ENCODE peak calls at places on chromosomes 1 and 21, in five cellular contexts. D, G, H, E and N are unnamed samples.

GRCh38 chr1:10280442-10281350 is 70.3 kb downstream of the KIF1B start:
- DNase-seq in D (no peak), G (no peak), H (no peak), E (no peak), N (no peak)

GRCh38 chr1:45493116-45493697 is 2.2 kb upstream of the TESK2 start:
- DNase-seq in D (no peak), G (peak), H (peak), E (no peak), N (no peak)

GRCh38 chr1:22102746-22103145 is 40.2 kb downstream of the WNT4 start:
- DNase-seq in D (peak), G (no peak), H (no peak), E (no peak), N (no peak)

GRCh38 chr1:25647863-25648262 is 31.3 kb downstream of the MAN1C1 start:
- DNase-seq in D (no peak), G (no peak), H (no peak), E (no peak), N (peak)

GRCh38 chr1:23751050-23751814 is 8.0 kb downstream of the ELOA start:
- DNase-seq in D (no peak), G (no peak), H (no peak), E (no peak), N (no peak)

GRCh38 chr1:36351222-36351977 is 28.0 kb upstream of the EVA1B start:
- DNase-seq in D (peak), G (no peak), H (no peak), E (no peak), N (no peak)

GRCh38 chr1:109281680-109282496 is 1.1 kb downstream of the PSRC1 start:
- DNase-seq in D (no peak), G (no peak), H (no peak), E (no peak), N (no peak)

GRCh38 chr1:61089338-61089737 is 7.0 kb downstream of the NFIA start:
- DNase-seq in D (no peak), G (no peak), H (no peak), E (no peak), N (no peak)

GRCh38 chr21:42524341-42525227 is 10.9 kb downstream of the SLC37A1 start:
- DNase-seq in D (no peak), G (peak), H (peak), E (peak), N (peak)

GRCh38 chr1:233253231-233254038 is 42.1 kb downstream of the PCNX2 start:
- DNase-seq in D (no peak), G (no peak), H (no peak), E (no peak), N (no peak)

GRCh38 chr1:223811634-223812101 is 34.1 kb downstream of the TP53BP2 start:
- DNase-seq in D (no peak), G (no peak), H (no peak), E (no peak), N (no peak)

GRCh38 chr1:13813398-13814012 is 113.5 kb downstream of the PRDM2 start:
- DNase-seq in D (no peak), G (no peak), H (peak), E (no peak), N (no peak)

GRCh38 chr1:228373004-228373680 is 33.5 kb downstream of the TRIM11 start:
- DNase-seq in D (no peak), G (no peak), H (no peak), E (peak), N (peak)

GRCh38 chr1:1531947-1532346 is 8.5 kb downstream of the TMEM240 start:
- DNase-seq in D (no peak), G (no peak), H (no peak), E (no peak), N (no peak)

GRCh38 chr1:98048234-98048633 is 127.4 kb upstream of the DPYD start:
- DNase-seq in D (peak), G (peak), H (peak), E (peak), N (peak)

GRCh38 chr1:85303440-85304162 is 27.2 kb upstream of the BCL10 start:
- DNase-seq in D (no peak), G (no peak), H (no peak), E (no peak), N (no peak)

GRCh38 chr1:54124906-54125305 is 27.9 kb downstream of the CDCP2 start:
- DNase-seq in D (no peak), G (no peak), H (no peak), E (no peak), N (no peak)

GRCh38 chr1:33918368-33918767 is 54.5 kb downstream of the HMGB4 start:
- DNase-seq in D (no peak), G (no peak), H (no peak), E (no peak), N (no peak)

GRCh38 chr1:32106663-32107273 is 1.1 kb upstream of the KPNA6 start:
- DNase-seq in D (no peak), G (no peak), H (no peak), E (no peak), N (no peak)

GRCh38 chr1:20180221-20181207 is 5.4 kb upstream of the UBXN10 start:
- DNase-seq in D (no peak), G (no peak), H (no peak), E (no peak), N (no peak)

GRCh38 chr1:201655243-201655642 is 116.3 kb downstream of the NAV1 start:
- DNase-seq in D (no peak), G (peak), H (no peak), E (no peak), N (no peak)

GRCh38 chr1:231241751-231242150 is 739 bp downstream of the GNPAT start:
- DNase-seq in D (no peak), G (peak), H (no peak), E (peak), N (no peak)

GRCh38 chr1:29579821-29580425 is 343.6 kb downstream of the PTPRU start:
- DNase-seq in D (peak), G (no peak), H (no peak), E (no peak), N (no peak)

GRCh38 chr1:7595338-7595737 is 175.8 kb upstream of the VAMP3 start:
- DNase-seq in D (no peak), G (no peak), H (no peak), E (no peak), N (no peak)

GRCh38 chr21:42062543-42063022 is 8.5 kb upstream of the UMODL1 start:
- DNase-seq in D (no peak), G (no peak), H (peak), E (peak), N (no peak)

GRCh38 chr1:54037476-54037875 is 15.5 kb downstream of the TMEM59 start:
- DNase-seq in D (no peak), G (no peak), H (no peak), E (no peak), N (no peak)

GRCh38 chr21:26148834-26149354 is 21.7 kb downstream of the APP start:
- DNase-seq in D (no peak), G (no peak), H (no peak), E (no peak), N (no peak)

GRCh38 chr1:227466039-227466645 is 97.2 kb upstream of the ZNF678 start:
- DNase-seq in D (no peak), G (no peak), H (no peak), E (no peak), N (no peak)

GRCh38 chr1:76031496-76031895 is 43.0 kb upstream of the ST6GALNAC3 start:
- DNase-seq in D (no peak), G (no peak), H (no peak), E (no peak), N (no peak)

GRCh38 chr1:161864577-161864976 is 98.5 kb downstream of the ATF6 start:
- DNase-seq in D (no peak), G (peak), H (no peak), E (no peak), N (no peak)